ENCODE peak calls at places on chromosome 17, in nine cellular contexts. E is HCT116, I is stomach, W is prostate gland, N is GM23338, Z is GM12878, Q is endothelial cell of umbilical vein, L is SK-N-SH, B is esophagus muscularis mucosa. Y is an unnamed sample.

GRCh38 chr17:12806630-12807029 is 17.3 kb downstream of the ARHGAP44 start:
- DNase-seq in E (no peak), I (no peak), W (no peak), N (no peak), Z (no peak), Q (no peak), L (no peak), B (no peak), Y (no peak)

GRCh38 chr17:81438024-81438664 is 42.9 kb downstream of the BAHCC1 start:
- DNase-seq in E (no peak), I (no peak), W (no peak), N (no peak), Z (no peak), Q (no peak), L (peak; percentile 64), B (no peak), Y (no peak)

GRCh38 chr17:78723001-78723796 is 58.9 kb downstream of the CYTH1 start:
- DNase-seq in E (no peak), I (no peak), W (no peak), N (peak; percentile 83), Z (no peak), Q (no peak), L (peak; percentile 93), B (no peak), Y (no peak)

GRCh38 chr17:82213251-82214011 is 789 bp upstream of the CCDC57 start:
- DNase-seq in E (no peak), I (no peak), W (no peak), N (peak; percentile 66), Z (no peak), Q (peak; percentile 45), L (peak; percentile 97), B (no peak), Y (peak; percentile 80)

GRCh38 chr17:38510424-38511125 is 82.3 kb downstream of the ARHGAP23 start:
- DNase-seq in E (no peak), I (peak; percentile 38), W (no peak), N (peak; percentile 82), Z (no peak), Q (no peak), L (peak; percentile 91), B (no peak), Y (no peak)

GRCh38 chr17:80850817-80851216 is 140.8 kb upstream of the CHMP6 start:
- DNase-seq in E (no peak), I (no peak), W (no peak), N (no peak), Z (no peak), Q (no peak), L (no peak), B (no peak), Y (peak; percentile 23)

GRCh38 chr17:43662432-43663141 is 865 bp upstream of the MEOX1 start:
- DNase-seq in E (no peak), I (no peak), W (no peak), N (peak; percentile 48), Z (peak; percentile 75), Q (no peak), L (no peak), B (no peak), Y (no peak)

GRCh38 chr17:38431343-38432145 is 3.3 kb downstream of the ARHGAP23 start:
- DNase-seq in E (no peak), I (no peak), W (no peak), N (no peak), Z (no peak), Q (no peak), L (no peak), B (no peak), Y (no peak)

GRCh38 chr17:82686366-82687324 is 11.9 kb downstream of the RAB40B start:
- DNase-seq in E (no peak), I (no peak), W (no peak), N (no peak), Z (no peak), Q (no peak), L (no peak), B (no peak), Y (no peak)

GRCh38 chr17:40124279-40125141 is 2.7 kb downstream of the MSL1 start:
- DNase-seq in E (no peak), I (no peak), W (no peak), N (peak; percentile 73), Z (no peak), Q (peak; percentile 34), L (no peak), B (no peak), Y (no peak)

GRCh38 chr17:73297934-73298861 is 13.6 kb downstream of the CDC42EP4 start:
- DNase-seq in E (no peak), I (no peak), W (no peak), N (no peak), Z (no peak), Q (no peak), L (peak; percentile 73), B (no peak), Y (no peak)

GRCh38 chr17:35486920-35487727 is 38.6 kb upstream of the SLFN13 start:
- DNase-seq in E (no peak), I (peak; percentile 52), W (no peak), N (peak; percentile 13), Z (peak; percentile 23), Q (peak; percentile 11), L (no peak), B (no peak), Y (peak; percentile 91)

GRCh38 chr17:21463779-21464407 is 87.7 kb downstream of the KCNJ12 start:
- DNase-seq in E (no peak), I (no peak), W (no peak), N (peak; percentile 80), Z (no peak), Q (no peak), L (no peak), B (no peak), Y (no peak)

GRCh38 chr17:10121971-10122707 is 76.3 kb downstream of the GAS7 start:
- DNase-seq in E (no peak), I (no peak), W (no peak), N (no peak), Z (peak; percentile 19), Q (no peak), L (no peak), B (no peak), Y (no peak)

GRCh38 chr17:81002409-81003361 is 11.0 kb downstream of the CHMP6 start:
- DNase-seq in E (no peak), I (peak; percentile 72), W (no peak), N (no peak), Z (no peak), Q (peak; percentile 64), L (peak; percentile 92), B (no peak), Y (peak; percentile 39)

GRCh38 chr17:29933379-29933778 is 3.4 kb upstream of the SSH2 start:
- DNase-seq in E (peak; percentile 28), I (no peak), W (no peak), N (peak; percentile 69), Z (no peak), Q (peak; percentile 24), L (no peak), B (no peak), Y (no peak)

GRCh38 chr17:20266806-20267458 is 200.4 kb downstream of the LGALS9B start:
- DNase-seq in E (no peak), I (no peak), W (no peak), N (no peak), Z (no peak), Q (no peak), L (no peak), B (no peak), Y (no peak)

GRCh38 chr17:38617074-38617860 is 11.5 kb upstream of the SRCIN1 start:
- DNase-seq in E (no peak), I (no peak), W (no peak), N (peak; percentile 37), Z (no peak), Q (no peak), L (no peak), B (no peak), Y (peak; percentile 43)

GRCh38 chr17:74394977-74395376 is 27.7 kb downstream of the GPR142 start:
- DNase-seq in E (no peak), I (peak; percentile 72), W (peak; percentile 51), N (no peak), Z (no peak), Q (no peak), L (no peak), B (no peak), Y (no peak)

GRCh38 chr17:66451188-66452149 is 149.1 kb downstream of the PRKCA start:
- DNase-seq in E (no peak), I (peak; percentile 40), W (no peak), N (peak; percentile 80), Z (no peak), Q (no peak), L (peak; percentile 85), B (no peak), Y (no peak)
- TF ChIP-seq POLR2AphosphoS5 in E (no peak), I (no peak), W (no peak), N (no peak), Z (no peak), Q (no peak), L (peak; percentile 75), B (no peak), Y (no peak)

DNA sequence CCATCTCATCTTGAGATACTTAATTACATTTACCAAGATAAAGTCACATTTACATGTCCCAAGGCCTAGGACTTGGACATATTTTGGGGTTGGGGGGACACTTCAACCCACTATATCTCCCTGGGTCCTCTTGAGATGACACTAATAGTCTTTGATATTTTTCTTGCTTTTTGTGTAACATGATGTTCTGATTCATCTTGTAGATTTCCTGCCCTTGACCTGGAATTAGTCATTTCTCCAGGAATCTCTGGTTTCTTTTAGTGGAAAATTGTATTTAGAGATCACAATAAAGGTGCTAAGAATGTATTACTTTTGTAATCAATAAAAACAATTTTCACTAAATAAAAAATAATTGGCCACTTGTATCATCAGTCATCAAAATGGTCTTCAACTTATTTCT is 157.3 kb downstream of the VPS53 start:
- DNase-seq in E (no peak), I (no peak), W (no peak), N (no peak), Z (no peak), Q (peak; percentile 42), L (no peak), B (no peak), Y (no peak)
- H3K27ac ChIP-seq in E (no peak overlapping the region), I (no peak overlapping the region), W (no peak overlapping the region), N (no peak overlapping the region), Z (no peak overlapping the region), Q (peak overlapping the region; percentile 76), L (no peak overlapping the region), B (no peak overlapping the region), Y (no peak overlapping the region)

GRCh38 chr17:28895794-28896447 is 1.6 kb downstream of the FLOT2 start:
- DNase-seq in E (no peak), I (no peak), W (no peak), N (no peak), Z (no peak), Q (peak; percentile 28), L (no peak), B (no peak), Y (peak; percentile 77)
- H3K4me3 ChIP-seq in E (peak overlapping the region; percentile 96), I (peak overlapping the region; percentile 93), W (peak overlapping the region; percentile 95), N (peak overlapping the region; percentile 91), Z (peak overlapping the region; percentile 92), Q (peak overlapping the region; percentile 63), L (peak overlapping the region; percentile 98), B (peak overlapping the region; percentile 93), Y (peak overlapping the region; percentile 94)

DNA sequence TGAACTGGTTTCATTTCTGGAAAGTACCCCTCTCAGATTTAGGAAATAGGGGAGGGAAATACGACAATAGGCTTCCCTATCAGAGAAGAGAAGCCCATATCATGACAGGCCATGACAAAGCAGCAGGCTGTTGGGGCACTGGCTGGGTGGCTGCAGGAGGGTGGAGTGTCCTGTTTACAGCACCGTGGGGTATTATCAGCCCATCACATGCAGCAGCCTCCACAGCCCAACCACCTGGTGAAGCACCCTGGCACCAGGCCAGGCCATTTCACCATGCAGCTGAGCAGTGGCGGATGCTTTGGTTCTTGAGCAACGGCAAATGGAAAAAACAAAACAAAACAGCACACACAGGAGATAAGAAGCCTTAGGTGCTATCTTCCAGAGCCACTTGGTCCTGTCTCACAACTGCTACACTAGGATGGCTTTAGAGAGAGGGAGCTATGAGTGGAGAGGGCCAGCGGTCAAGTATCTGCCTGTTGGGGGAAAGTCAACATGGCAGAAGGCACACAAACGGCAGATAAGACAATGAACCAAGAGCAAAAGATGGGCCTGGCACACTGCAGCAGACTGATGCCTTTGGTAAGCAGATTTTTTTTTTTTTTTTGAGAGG is 24.2 kb downstream of the FAM117A start:
- DNase-seq in E (no peak), I (peak; percentile 84), W (peak; percentile 31), N (no peak), Z (no peak), Q (peak; percentile 16), L (peak; percentile 67), B (peak; percentile 94), Y (peak; percentile 98)
- TF ChIP-seq POLR2AphosphoS5 in E (no peak), I (peak; percentile 65), W (peak; percentile 13), N (no peak), Z (peak; percentile 52), Q (no peak), L (no peak), B (peak; percentile 59), Y (peak; percentile 90)